ENCODE peak calls at places on chromosomes 5 and 9, in five cellular contexts. I is HuH-7.5; N is iPS DF 19.7; F is stimulated activated CD4-positive, alpha-beta T cell treated with anti-CD3 and anti-CD28 coated beads, Interleukin-1b, Interleukin-23, amount 100 ng/mL, for 24 hours; V is stimulated activated CD8-positive, alpha-beta memory T cell treated with anti-CD3 and anti-CD28 coated beads, Interleukin-4, amount 100 ng/mL, for 24 hours. D is an unnamed sample.

GRCh38 chr9:123749580-123750202 is 180.2 kb downstream of the DENND1A start:
- DNase-seq in V (no peak), F (no peak), I (no peak), N (no peak), D (no peak)

GRCh38 chr5:137498736-137499505 is at the start of gene SPOCK1:
- DNase-seq in V (peak), F (peak), I (peak), N (no peak), D (peak)

GRCh38 chr5:96712100-96712746 is 50.0 kb downstream of the CAST start:
- DNase-seq in V (no peak), N (no peak), I (no peak), F (no peak), D (no peak)

GRCh38 chr5:111668713-111669112 is 88.3 kb downstream of the NREP start:
- DNase-seq in I (no peak), V (no peak), N (no peak), F (no peak), D (no peak)

GRCh38 chr9:133658442-133659431 is 22.6 kb downstream of the DBH start:
- DNase-seq in I (peak), V (no peak), F (no peak), N (no peak), D (no peak)

GRCh38 chr5:107592515-107592914 is 78.2 kb downstream of the EFNA5 start:
- DNase-seq in F (no peak), N (no peak), V (no peak), I (no peak), D (no peak)

GRCh38 chr5:181039961-181040915 is at the start of gene BTNL9:
- DNase-seq in V (no peak), F (no peak), I (no peak), N (no peak), D (no peak)

GRCh38 chr5:153711755-153712154 is 221.3 kb downstream of the GRIA1 start:
- DNase-seq in I (no peak), V (no peak), N (no peak), F (no peak), D (no peak)

GRCh38 chr5:130189961-130190360 is 285.7 kb downstream of the CHSY3 start:
- DNase-seq in F (no peak), V (no peak), N (no peak), I (no peak), D (no peak)

GRCh38 chr9:99264070-99264469 is 42.0 kb downstream of the SEC61B start:
- DNase-seq in N (no peak), V (no peak), F (peak), I (no peak), D (no peak)

GRCh38 chr9:131999692-132000551 is 79.7 kb downstream of the MED27 start:
- DNase-seq in F (no peak), I (no peak), N (no peak), V (no peak), D (no peak)

GRCh38 chr9:92308893-92309292 is 15.4 kb upstream of the IARS1 start:
- DNase-seq in I (no peak), F (no peak), V (no peak), N (no peak), D (no peak)

GRCh38 chr9:90641868-90642558 is 611 bp downstream of the DIRAS2 start:
- DNase-seq in V (no peak), I (no peak), N (no peak), F (no peak), D (no peak)

GRCh38 chr5:168047669-168048111 is 243.8 kb upstream of the WWC1 start:
- DNase-seq in N (no peak), F (no peak), I (no peak), V (no peak), D (no peak)

GRCh38 chr9:127158995-127159801 is 36.8 kb upstream of the ANGPTL2 start:
- DNase-seq in I (peak), F (no peak), V (no peak), N (peak), D (no peak)

GRCh38 chr9:79471577-79472543 is 99.9 kb upstream of the TLE4 start:
- DNase-seq in F (no peak), N (no peak), I (no peak), V (no peak), D (no peak)

GRCh38 chr9:489198-490197 is 274.8 kb downstream of the DOCK8 start:
- DNase-seq in N (no peak), I (no peak), F (no peak), V (no peak), D (no peak)

GRCh38 chr5:14444988-14445387 is 136.6 kb upstream of the OTULINL start:
- DNase-seq in F (no peak), V (no peak), I (no peak), N (no peak), D (no peak)

GRCh38 chr5:1280177-1281037 is 14.5 kb downstream of the TERT start:
- DNase-seq in V (no peak), F (no peak), N (no peak), I (no peak), D (no peak)

GRCh38 chr9:68515304-68516017 is 25.2 kb downstream of the TMEM252 start:
- DNase-seq in N (no peak), V (no peak), F (no peak), I (no peak), D (no peak)

GRCh38 chr5:36301858-36302603 is at the start of gene RANBP3L:
- DNase-seq in F (no peak), N (no peak), I (no peak), V (no peak), D (no peak)

GRCh38 chr9:106307670-106308069 is 555.3 kb upstream of the ZNF462 start:
- DNase-seq in V (no peak), I (no peak), F (no peak), N (no peak), D (no peak)

GRCh38 chr9:97895695-97896332 is 26.5 kb downstream of the TRMO start:
- DNase-seq in I (peak), N (peak), V (no peak), F (no peak), D (no peak)

GRCh38 chr5:139648205-139649081 is at the start of gene CXXC5:
- DNase-seq in F (peak), I (peak), V (peak), N (no peak), D (peak)

GRCh38 chr9:5951686-5952211 is 61.1 kb downstream of the MLANA start:
- DNase-seq in V (no peak), N (no peak), F (no peak), I (no peak), D (no peak)

GRCh38 chr5:25056846-25057245 is 412.1 kb upstream of the CDH10 start:
- DNase-seq in V (no peak), N (no peak), F (no peak), I (no peak), D (no peak)

GRCh38 chr5:1107167-1108007 is 4.5 kb downstream of the SLC12A7 start:
- DNase-seq in F (no peak), V (no peak), I (peak), N (no peak), D (no peak)